ENCODE peak calls at places on chromosomes 2 and 18, in nine cellular contexts. V is SJSA1, J is cardiac muscle cell, Q is brain microvascular endothelial cell, A is AG04450, M is HepG2, F is neuronal stem cell, R is heart left ventricle, Y is suprapubic skin. B is an unnamed sample.

GRCh38 chr2:148875387-148876051 is 492 bp downstream of the KIF5C start:
- DNase-seq in V (no peak), J (no peak), Q (no peak), A (no peak), M (no peak), F (no peak), R (no peak), Y (no peak), B (no peak)

GRCh38 chr18:57438669-57439616 is 3.8 kb downstream of the ONECUT2 start:
- DNase-seq in V (no peak), J (no peak), Q (no peak), A (no peak), M (no peak), F (peak; percentile 27), R (no peak), Y (no peak), B (peak; percentile 37)

GRCh38 chr2:30866974-30867373 is 59.7 kb upstream of the CAPN13 start:
- DNase-seq in V (no peak), J (no peak), Q (no peak), A (no peak), M (no peak), F (no peak), R (no peak), Y (no peak), B (no peak)

GRCh38 chr18:74524097-74524496 is 10.2 kb upstream of the CNDP1 start:
- DNase-seq in V (peak; percentile 46), J (no peak), Q (no peak), A (no peak), M (no peak), F (no peak), R (no peak), Y (no peak), B (peak; percentile 86)

GRCh38 chr18:63135101-63135500 is 184.5 kb downstream of the BCL2 start:
- DNase-seq in V (no peak), J (no peak), Q (no peak), A (no peak), M (no peak), F (no peak), R (no peak), Y (no peak), B (no peak)

GRCh38 chr2:187698374-187699110 is 144.3 kb upstream of the TFPI start:
- DNase-seq in V (no peak), J (no peak), Q (peak; percentile 28), A (no peak), M (no peak), F (no peak), R (no peak), Y (no peak), B (no peak)

GRCh38 chr2:120804446-120804845 is 68.8 kb downstream of the GLI2 start:
- DNase-seq in V (no peak), J (no peak), Q (no peak), A (no peak), M (no peak), F (no peak), R (no peak), Y (no peak), B (no peak)

GRCh38 chr2:184599875-184600227 is 1.5 kb downstream of the ZNF804A start:
- DNase-seq in V (no peak), J (no peak), Q (no peak), A (no peak), M (no peak), F (no peak), R (no peak), Y (no peak), B (no peak)

GRCh38 chr2:116719841-116720240 is 1094.7 kb upstream of the DDX18 start:
- DNase-seq in V (no peak), J (no peak), Q (peak; percentile 1), A (no peak), M (no peak), F (no peak), R (no peak), Y (no peak), B (peak; percentile 4)

GRCh38 chr18:76134631-76135030 is 360.4 kb downstream of the ZNF516 start:
- DNase-seq in V (no peak), J (no peak), Q (no peak), A (no peak), M (no peak), F (no peak), R (no peak), Y (no peak), B (no peak)

GRCh38 chr2:159454185-159454584 is 162.2 kb downstream of the BAZ2B start:
- DNase-seq in V (no peak), J (no peak), Q (peak; percentile 1), A (no peak), M (peak; percentile 16), F (no peak), R (no peak), Y (no peak), B (no peak)

GRCh38 chr18:42182728-42183700 is 228.0 kb downstream of the PIK3C3 start:
- DNase-seq in V (peak; percentile 40), J (no peak), Q (no peak), A (no peak), M (no peak), F (no peak), R (no peak), Y (no peak), B (no peak)

GRCh38 chr2:225995788-225996476 is 596.4 kb downstream of the NYAP2 start:
- DNase-seq in V (peak; percentile 21), J (no peak), Q (peak; percentile 62), A (no peak), M (no peak), F (no peak), R (peak; percentile 25), Y (no peak), B (no peak)

GRCh38 chr2:7803515-7803914 is 878.3 kb upstream of the ID2 start:
- DNase-seq in V (no peak), J (no peak), Q (no peak), A (no peak), M (no peak), F (no peak), R (no peak), Y (no peak), B (no peak)

GRCh38 chr2:126889071-126889470 is 9.6 kb upstream of the TEX51 start:
- DNase-seq in V (no peak), J (no peak), Q (no peak), A (no peak), M (no peak), F (no peak), R (no peak), Y (no peak), B (no peak)
- H3K4me3 ChIP-seq in V (no peak overlapping the region), J (no peak overlapping the region), Q (no peak overlapping the region), A (no peak overlapping the region), M (no peak overlapping the region), F (no peak overlapping the region), R (no peak overlapping the region), Y (no peak overlapping the region), B (no peak overlapping the region)

DNA sequence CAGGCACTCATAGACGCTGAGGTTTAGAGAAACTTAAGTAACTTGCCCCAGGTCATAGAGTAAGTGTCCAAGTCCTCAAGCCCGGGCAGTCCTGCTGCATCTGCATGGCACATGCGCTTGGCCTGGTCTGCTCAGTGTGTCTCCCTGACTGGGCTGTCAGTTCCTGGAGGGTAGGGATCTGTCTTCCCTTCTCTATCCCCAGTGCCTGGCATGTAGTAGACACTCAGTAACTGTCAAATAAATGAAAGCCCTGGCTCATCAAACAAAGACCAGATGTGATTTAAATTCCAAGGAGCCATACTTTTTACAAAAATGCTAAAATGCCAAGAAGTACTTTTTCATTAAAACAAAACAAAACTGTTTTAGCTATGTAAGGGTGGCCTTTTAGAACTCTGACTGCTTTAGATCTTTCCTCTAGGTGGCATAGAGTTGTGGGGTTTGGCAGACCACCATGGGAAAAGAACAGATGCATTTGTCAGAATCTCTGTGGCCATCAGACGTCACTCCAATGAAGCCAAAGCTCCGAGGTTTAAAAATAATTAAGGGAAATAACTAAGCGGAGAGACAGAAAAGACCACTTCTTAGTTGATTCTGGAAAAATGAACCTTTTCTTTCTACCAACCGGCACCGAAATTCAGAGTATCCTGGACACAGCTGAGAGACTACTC is 34.0 kb downstream of the EPAS1 start:
- DNase-seq in V (peak; percentile 48), J (no peak), Q (no peak), A (no peak), M (no peak), F (no peak), R (no peak), Y (no peak), B (peak; percentile 44)
- H3K27ac ChIP-seq in V (peak overlapping the region; percentile 84), J (peak overlapping the region; percentile 9), Q (peak overlapping the region; percentile 53), A (peak overlapping the region; percentile 55), M (peak overlapping the region; percentile 6), F (no peak overlapping the region), R (peak overlapping the region; percentile 69), Y (peak overlapping the region; percentile 69), B (peak overlapping the region; percentile 61)

DNA sequence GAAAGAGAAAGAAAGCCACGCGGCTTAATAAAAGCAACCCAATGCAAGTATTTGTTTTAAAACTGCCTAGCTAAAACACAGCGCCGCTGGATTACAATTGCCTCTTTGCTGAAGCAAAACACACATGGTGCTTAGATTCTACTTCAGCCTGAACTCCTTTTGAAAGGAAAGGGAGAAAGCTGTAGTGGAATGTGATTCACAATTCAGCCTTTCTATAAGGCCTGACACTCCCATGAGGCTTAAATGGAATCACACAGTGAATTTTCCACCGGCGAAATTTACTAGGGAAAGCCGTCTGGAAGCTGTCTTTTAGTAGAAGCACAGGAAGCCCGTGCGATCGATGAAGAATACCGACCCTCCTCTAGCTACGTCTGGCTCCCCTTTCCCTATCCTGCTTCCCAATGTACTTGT is 348.1 kb downstream of the DLGAP1 start:
- DNase-seq in V (no peak), J (no peak), Q (no peak), A (no peak), M (no peak), F (peak; percentile 80), R (no peak), Y (no peak), B (no peak)
- H3K4me3 ChIP-seq in V (no peak overlapping the region), J (no peak overlapping the region), Q (peak overlapping the region; percentile 16), A (no peak overlapping the region), M (no peak overlapping the region), F (no peak overlapping the region), R (no peak overlapping the region), Y (peak overlapping the region; percentile 29), B (no peak overlapping the region)

DNA sequence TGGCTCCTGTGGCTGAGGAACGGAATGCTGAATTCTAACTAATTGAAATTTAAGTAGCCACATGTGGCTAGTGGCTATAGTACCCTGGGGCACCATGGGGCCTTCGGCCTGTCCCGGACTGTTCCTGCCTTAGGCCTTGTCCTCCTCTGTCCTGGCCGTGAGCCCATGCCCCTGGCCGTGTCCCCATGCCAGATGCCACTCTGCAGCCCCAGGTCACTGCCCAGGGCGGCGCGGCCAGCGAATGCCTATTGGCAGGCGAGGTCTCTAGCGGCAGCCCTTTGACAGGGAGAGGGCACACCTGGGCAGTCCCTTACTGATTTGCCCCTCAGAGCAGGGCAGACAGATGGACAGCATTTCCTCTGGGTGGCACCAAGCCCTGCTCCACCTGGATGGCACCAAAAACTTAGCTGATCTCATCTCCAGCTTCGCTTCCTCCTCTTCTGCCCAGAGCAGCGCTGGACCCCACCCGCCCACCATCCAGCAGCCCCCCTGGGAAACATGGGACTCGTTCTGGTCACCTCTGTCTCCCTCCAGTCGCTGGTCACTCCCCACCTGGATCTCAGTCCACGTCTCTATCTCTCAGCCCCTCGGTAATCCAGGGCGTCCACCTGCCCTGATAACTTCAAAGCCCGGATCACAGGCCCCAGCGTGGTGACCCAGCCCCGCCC is 1.1 kb upstream of the DGKD start:
- DNase-seq in V (no peak), J (no peak), Q (no peak), A (no peak), M (no peak), F (no peak), R (no peak), Y (no peak), B (no peak)
- H3K27ac ChIP-seq in V (no peak overlapping the region), J (peak overlapping the region; percentile 53), Q (no peak overlapping the region), A (no peak overlapping the region), M (peak overlapping the region; percentile 68), F (no peak overlapping the region), R (no peak overlapping the region), Y (no peak overlapping the region), B (peak overlapping the region; percentile 77)